ENCODE peak calls at places on chromosome 1, in eight cellular contexts. H, Z, B, N, P, R, A and U are unnamed samples.

GRCh38 chr1:60916926-60917325 is 165.4 kb upstream of the NFIA start:
- DNase-seq in Z (no peak), P (no peak), A (no peak), R (no peak), H (no peak), N (no peak), B (no peak), U (no peak)

GRCh38 chr1:180975551-180975950 is 47.1 kb downstream of the STX6 start:
- DNase-seq in R (peak; percentile 10), H (no peak), P (no peak), B (no peak), N (no peak), A (no peak), Z (no peak), U (no peak)

GRCh38 chr1:115052454-115053083 is 22.9 kb downstream of the TSHB start:
- DNase-seq in R (peak; percentile 56), A (peak; percentile 50), H (peak; percentile 52), B (peak; percentile 65), P (peak; percentile 27), Z (peak; percentile 22), N (peak; percentile 48), U (peak; percentile 67)

GRCh38 chr1:224852901-224853568 is 76.4 kb upstream of the DNAH14 start:
- DNase-seq in B (peak; percentile 34), N (no peak), A (peak; percentile 87), P (no peak), H (no peak), Z (peak; percentile 20), R (peak; percentile 76), U (peak; percentile 32)

GRCh38 chr1:151326619-151327222 is 495 bp downstream of the PI4KB start:
- DNase-seq in P (peak; percentile 22), N (no peak), B (peak; percentile 63), A (peak; percentile 52), H (peak; percentile 21), Z (no peak), R (peak; percentile 60), U (peak; percentile 72)

GRCh38 chr1:204558467-204558866 is 42.3 kb downstream of the MDM4 start:
- DNase-seq in H (no peak), B (peak; percentile 71), R (no peak), Z (no peak), N (no peak), P (no peak), A (no peak), U (no peak)

GRCh38 chr1:210291786-210292275 is 36.9 kb upstream of the HHAT start:
- DNase-seq in R (peak; percentile 40), B (no peak), P (no peak), N (no peak), Z (no peak), A (peak; percentile 87), H (peak; percentile 12), U (no peak)

GRCh38 chr1:11052839-11053757 is 6.1 kb upstream of the MASP2 start:
- DNase-seq in R (no peak), Z (no peak), A (no peak), P (no peak), N (no peak), H (no peak), B (peak; percentile 80), U (peak; percentile 65)

GRCh38 chr1:23799570-23800395 is 771 bp downstream of the GALE start:
- DNase-seq in B (no peak), A (peak; percentile 34), R (peak; percentile 71), P (no peak), H (peak; percentile 49), Z (peak; percentile 59), N (no peak), U (peak; percentile 52)

GRCh38 chr1:23800396-23801337 is at the start of gene GALE:
- DNase-seq in R (peak; percentile 97), Z (peak; percentile 35), H (peak; percentile 88), A (peak; percentile 91), N (peak; percentile 84), B (peak; percentile 96), P (peak; percentile 97), U (peak; percentile 98)

GRCh38 chr1:23799255-23799569 is 1.3 kb downstream of the GALE start:
- DNase-seq in A (no peak), P (no peak), H (no peak), N (no peak), Z (no peak), R (no peak), B (no peak), U (no peak)

GRCh38 chr1:23797478-23798448 is 2.8 kb downstream of the GALE start:
- DNase-seq in H (no peak), R (no peak), Z (no peak), P (no peak), B (no peak), A (no peak), N (no peak), U (no peak)

GRCh38 chr1:23798662-23799142 is 1.9 kb downstream of the GALE start:
- DNase-seq in R (no peak), P (no peak), Z (no peak), H (peak; percentile 31), N (no peak), A (no peak), B (no peak), U (no peak)
- TF ChIP-seq CTCF in R (peak; percentile 8), P (no peak), Z (peak; percentile 4), H (no peak), N (no peak), A (no peak), B (peak; percentile 63), U (peak; percentile 22)

GRCh38 chr1:22641247-22641646 is 2.2 kb upstream of the C1QC start:
- DNase-seq in R (no peak), Z (no peak), N (no peak), H (no peak), A (no peak), P (no peak), B (no peak), U (no peak)

GRCh38 chr1:22638476-22639234 is 2.2 kb downstream of the C1QA start:
- DNase-seq in B (no peak), H (no peak), Z (no peak), R (no peak), P (no peak), A (no peak), N (no peak), U (no peak)

GRCh38 chr1:22637952-22638445 is 1.6 kb downstream of the C1QA start:
- DNase-seq in Z (no peak), R (no peak), P (no peak), B (no peak), A (no peak), N (no peak), H (no peak), U (no peak)

GRCh38 chr1:22636927-22637326 is 499 bp downstream of the C1QA start:
- DNase-seq in B (no peak), Z (no peak), A (no peak), N (no peak), H (no peak), P (no peak), R (no peak), U (no peak)

DNA sequence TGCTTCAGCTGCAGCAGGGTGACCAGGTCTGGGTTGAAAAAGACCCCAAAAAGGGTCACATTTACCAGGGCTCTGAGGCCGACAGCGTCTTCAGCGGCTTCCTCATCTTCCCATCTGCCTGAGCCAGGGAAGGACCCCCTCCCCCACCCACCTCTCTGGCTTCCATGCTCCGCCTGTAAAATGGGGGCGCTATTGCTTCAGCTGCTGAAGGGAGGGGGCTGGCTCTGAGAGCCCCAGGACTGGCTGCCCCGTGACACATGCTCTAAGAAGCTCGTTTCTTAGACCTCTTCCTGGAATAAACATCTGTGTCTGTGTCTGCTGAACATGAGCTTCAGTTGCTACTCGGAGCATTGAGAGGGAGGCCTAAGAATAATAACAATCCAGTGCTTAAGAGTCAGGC is 2.9 kb downstream of the C1QA start:
- DNase-seq in B (peak; percentile 25), P (no peak), Z (no peak), R (peak; percentile 33), A (peak; percentile 5), N (no peak), H (peak; percentile 22), U (peak; percentile 5)
- TF ChIP-seq CTCF in B (peak; percentile 48), P (no peak), Z (peak; percentile 13), R (peak; percentile 5), A (no peak), N (no peak), H (no peak), U (no peak)

GRCh38 chr1:90722874-90723273 is 5.8 kb upstream of the BARHL2 start:
- DNase-seq in A (no peak), N (no peak), H (no peak), R (no peak), P (no peak), Z (no peak), B (no peak), U (no peak)

GRCh38 chr1:90724361-90724760 is 7.3 kb upstream of the BARHL2 start:
- DNase-seq in A (no peak), N (no peak), R (no peak), Z (no peak), P (no peak), H (no peak), B (no peak), U (no peak)

GRCh38 chr1:90724926-90725325 is 7.8 kb upstream of the BARHL2 start:
- DNase-seq in R (no peak), N (no peak), H (no peak), P (no peak), A (no peak), Z (no peak), B (no peak), U (no peak)

GRCh38 chr1:90725341-90725960 is 8.3 kb upstream of the BARHL2 start:
- DNase-seq in A (no peak), Z (no peak), H (peak; percentile 53), B (no peak), R (no peak), N (no peak), P (no peak), U (no peak)

DNA sequence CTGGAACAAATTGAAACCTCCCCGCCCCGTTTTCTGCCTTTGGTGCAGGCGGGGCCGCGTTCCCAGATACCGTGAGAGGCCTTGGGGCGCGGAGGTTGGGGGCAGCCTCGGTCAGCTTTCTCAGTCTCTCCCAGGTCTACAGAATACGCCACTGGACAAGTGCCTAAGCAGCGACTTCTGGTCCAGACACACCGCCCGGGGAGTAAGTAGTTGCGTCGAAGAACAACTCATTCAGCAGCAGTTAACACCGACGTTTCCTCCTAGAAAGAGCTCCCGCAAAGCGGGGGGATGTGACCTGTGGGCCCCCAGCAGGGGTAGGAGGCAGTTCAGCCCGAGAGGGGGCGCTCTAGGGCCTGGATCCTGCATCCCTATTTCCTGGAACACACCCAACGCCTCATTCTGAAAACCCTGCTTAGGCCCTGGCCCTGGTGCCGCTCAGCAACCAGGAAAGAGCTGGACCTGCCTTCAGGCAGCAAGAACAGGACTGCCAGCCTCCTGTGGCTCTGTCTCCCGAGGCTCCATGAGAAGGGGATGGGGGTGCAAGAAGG is 6.5 kb upstream of the BARHL2 start:
- DNase-seq in A (no peak), N (no peak), B (no peak), H (peak; percentile 78), P (no peak), Z (no peak), R (no peak), U (peak; percentile 38)
- TF ChIP-seq CTCF in A (no peak), N (peak; percentile 45), B (peak; percentile 56), H (peak; percentile 82), P (no peak), Z (peak; percentile 25), R (peak; percentile 22), U (peak; percentile 31)

GRCh38 chr1:183418696-183419095 is 516 bp upstream of the NMNAT2 start:
- DNase-seq in Z (no peak), N (no peak), P (no peak), B (no peak), H (no peak), R (no peak), A (no peak), U (no peak)

GRCh38 chr1:183416850-183417690 is 1.1 kb downstream of the NMNAT2 start:
- DNase-seq in B (no peak), H (peak; percentile 90), A (peak; percentile 60), R (peak; percentile 78), Z (no peak), P (peak; percentile 8), N (peak; percentile 81), U (no peak)

GRCh38 chr1:183411091-183411490 is 7.1 kb downstream of the NMNAT2 start:
- DNase-seq in P (no peak), R (no peak), N (no peak), B (no peak), H (no peak), Z (no peak), A (no peak), U (no peak)

GRCh38 chr1:183417691-183418491 is at the start of gene NMNAT2:
- DNase-seq in R (peak; percentile 53), H (peak; percentile 41), B (no peak), N (no peak), Z (no peak), A (peak; percentile 14), P (no peak), U (no peak)

DNA sequence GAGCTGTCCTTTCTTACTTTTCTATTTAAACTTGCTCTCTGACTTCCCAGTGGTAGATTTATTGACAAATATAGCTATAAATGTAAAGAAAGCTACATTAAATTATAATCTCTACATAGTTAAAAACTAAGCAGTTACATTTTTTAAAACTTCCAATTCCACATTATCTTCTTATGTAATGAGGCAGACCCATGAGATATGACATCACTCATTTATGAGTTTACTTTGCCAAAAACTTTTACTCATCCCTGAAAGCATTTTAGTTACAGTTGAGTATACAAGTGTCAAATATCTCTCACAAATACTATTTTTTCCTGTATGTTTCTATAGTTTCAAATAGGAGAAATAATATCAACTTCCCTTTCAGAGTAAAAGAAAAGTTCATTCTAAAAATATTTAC is 3.8 kb downstream of the NMNAT2 start:
- DNase-seq in A (no peak), R (no peak), H (no peak), B (no peak), N (no peak), P (no peak), Z (no peak), U (no peak)
- TF ChIP-seq CTCF in A (no peak), R (no peak), H (no peak), B (no peak), N (no peak), P (no peak), Z (no peak), U (no peak)